ENCODE peak calls at places on chromosome 3, in nine cellular contexts. One of them, this sample, is unnamed.

GRCh38 chr3:97197083-97197482 is 382.7 kb downstream of the EPHA6 start:
- DNase-seq in activated naive CD4-positive, alpha-beta T cell: no peak
- DNase-seq in stimulated activated CD8-positive, alpha-beta memory T cell treated with anti-CD3 and anti-CD28 coated beads, Interleukin-7, amount 100 ng/mL, for 48 hours: no peak
- DNase-seq in MM.1S: no peak
- DNase-seq in iPS-NIHi11: no peak
- DNase-seq in effector CD4-positive, alpha-beta T cell: no peak
- DNase-seq in left ventricle myocardium superior: no peak
- DNase-seq in CD4-positive, alpha-beta T cell: no peak
- DNase-seq in stimulated activated CD4-positive, alpha-beta T cell treated with anti-CD3 and anti-CD28 coated beads, Interleukin-12 subunit alpha, Interleukin-12 subunit beta, amount 100 ng/mL, for 4 hours: no peak
- DNase-seq in this sample: no peak

GRCh38 chr3:36891651-36892268 is 53.1 kb downstream of the TRANK1 start:
- DNase-seq in stimulated activated CD4-positive, alpha-beta T cell treated with anti-CD3 and anti-CD28 coated beads, Interleukin-12 subunit alpha, Interleukin-12 subunit beta, amount 100 ng/mL, for 4 hours: no peak
- DNase-seq in MM.1S: no peak
- DNase-seq in effector CD4-positive, alpha-beta T cell: no peak
- DNase-seq in left ventricle myocardium superior: peak; percentile 61
- DNase-seq in activated naive CD4-positive, alpha-beta T cell: no peak
- DNase-seq in CD4-positive, alpha-beta T cell: no peak
- DNase-seq in iPS-NIHi11: no peak
- DNase-seq in stimulated activated CD8-positive, alpha-beta memory T cell treated with anti-CD3 and anti-CD28 coated beads, Interleukin-7, amount 100 ng/mL, for 48 hours: no peak
- DNase-seq in this sample: no peak

GRCh38 chr3:130539005-130539404 is 22.0 kb downstream of the COL6A6 start:
- DNase-seq in activated naive CD4-positive, alpha-beta T cell: no peak
- DNase-seq in left ventricle myocardium superior: peak; percentile 34
- DNase-seq in stimulated activated CD8-positive, alpha-beta memory T cell treated with anti-CD3 and anti-CD28 coated beads, Interleukin-7, amount 100 ng/mL, for 48 hours: peak; percentile 4
- DNase-seq in iPS-NIHi11: peak; percentile 62
- DNase-seq in stimulated activated CD4-positive, alpha-beta T cell treated with anti-CD3 and anti-CD28 coated beads, Interleukin-12 subunit alpha, Interleukin-12 subunit beta, amount 100 ng/mL, for 4 hours: peak; percentile 25
- DNase-seq in effector CD4-positive, alpha-beta T cell: no peak
- DNase-seq in MM.1S: peak; percentile 60
- DNase-seq in CD4-positive, alpha-beta T cell: peak; percentile 6
- DNase-seq in this sample: peak; percentile 35

GRCh38 chr3:120506828-120507774 is 56.3 kb upstream of the FSTL1 start:
- DNase-seq in effector CD4-positive, alpha-beta T cell: no peak
- DNase-seq in CD4-positive, alpha-beta T cell: no peak
- DNase-seq in left ventricle myocardium superior: no peak
- DNase-seq in stimulated activated CD4-positive, alpha-beta T cell treated with anti-CD3 and anti-CD28 coated beads, Interleukin-12 subunit alpha, Interleukin-12 subunit beta, amount 100 ng/mL, for 4 hours: no peak
- DNase-seq in stimulated activated CD8-positive, alpha-beta memory T cell treated with anti-CD3 and anti-CD28 coated beads, Interleukin-7, amount 100 ng/mL, for 48 hours: no peak
- DNase-seq in activated naive CD4-positive, alpha-beta T cell: no peak
- DNase-seq in iPS-NIHi11: peak; percentile 39
- DNase-seq in MM.1S: no peak
- DNase-seq in this sample: no peak

GRCh38 chr3:18098960-18099587 is 326.1 kb downstream of the SATB1 start:
- DNase-seq in CD4-positive, alpha-beta T cell: no peak
- DNase-seq in effector CD4-positive, alpha-beta T cell: no peak
- DNase-seq in iPS-NIHi11: peak; percentile 30
- DNase-seq in stimulated activated CD4-positive, alpha-beta T cell treated with anti-CD3 and anti-CD28 coated beads, Interleukin-12 subunit alpha, Interleukin-12 subunit beta, amount 100 ng/mL, for 4 hours: no peak
- DNase-seq in activated naive CD4-positive, alpha-beta T cell: no peak
- DNase-seq in MM.1S: no peak
- DNase-seq in left ventricle myocardium superior: no peak
- DNase-seq in stimulated activated CD8-positive, alpha-beta memory T cell treated with anti-CD3 and anti-CD28 coated beads, Interleukin-7, amount 100 ng/mL, for 48 hours: peak; percentile 22
- DNase-seq in this sample: no peak

GRCh38 chr3:147361671-147362420 is 44.5 kb downstream of the ZIC4 start:
- DNase-seq in CD4-positive, alpha-beta T cell: no peak
- DNase-seq in iPS-NIHi11: peak; percentile 63
- DNase-seq in effector CD4-positive, alpha-beta T cell: no peak
- DNase-seq in stimulated activated CD8-positive, alpha-beta memory T cell treated with anti-CD3 and anti-CD28 coated beads, Interleukin-7, amount 100 ng/mL, for 48 hours: peak; percentile 3
- DNase-seq in left ventricle myocardium superior: peak; percentile 39
- DNase-seq in MM.1S: peak; percentile 30
- DNase-seq in stimulated activated CD4-positive, alpha-beta T cell treated with anti-CD3 and anti-CD28 coated beads, Interleukin-12 subunit alpha, Interleukin-12 subunit beta, amount 100 ng/mL, for 4 hours: peak; percentile 5
- DNase-seq in activated naive CD4-positive, alpha-beta T cell: no peak
- DNase-seq in this sample: peak; percentile 53

GRCh38 chr3:2130726-2131125 is 32.1 kb downstream of the CNTN4 start:
- DNase-seq in stimulated activated CD8-positive, alpha-beta memory T cell treated with anti-CD3 and anti-CD28 coated beads, Interleukin-7, amount 100 ng/mL, for 48 hours: no peak
- DNase-seq in CD4-positive, alpha-beta T cell: no peak
- DNase-seq in effector CD4-positive, alpha-beta T cell: no peak
- DNase-seq in stimulated activated CD4-positive, alpha-beta T cell treated with anti-CD3 and anti-CD28 coated beads, Interleukin-12 subunit alpha, Interleukin-12 subunit beta, amount 100 ng/mL, for 4 hours: no peak
- DNase-seq in iPS-NIHi11: no peak
- DNase-seq in activated naive CD4-positive, alpha-beta T cell: no peak
- DNase-seq in MM.1S: no peak
- DNase-seq in left ventricle myocardium superior: no peak
- DNase-seq in this sample: no peak

GRCh38 chr3:61964566-61964965 is 403.2 kb downstream of the PTPRG start:
- DNase-seq in stimulated activated CD4-positive, alpha-beta T cell treated with anti-CD3 and anti-CD28 coated beads, Interleukin-12 subunit alpha, Interleukin-12 subunit beta, amount 100 ng/mL, for 4 hours: no peak
- DNase-seq in effector CD4-positive, alpha-beta T cell: no peak
- DNase-seq in MM.1S: no peak
- DNase-seq in left ventricle myocardium superior: no peak
- DNase-seq in stimulated activated CD8-positive, alpha-beta memory T cell treated with anti-CD3 and anti-CD28 coated beads, Interleukin-7, amount 100 ng/mL, for 48 hours: no peak
- DNase-seq in activated naive CD4-positive, alpha-beta T cell: no peak
- DNase-seq in CD4-positive, alpha-beta T cell: no peak
- DNase-seq in iPS-NIHi11: no peak
- DNase-seq in this sample: no peak

GRCh38 chr3:175898194-175898593 is 1039.1 kb downstream of the NAALADL2 start:
- DNase-seq in stimulated activated CD4-positive, alpha-beta T cell treated with anti-CD3 and anti-CD28 coated beads, Interleukin-12 subunit alpha, Interleukin-12 subunit beta, amount 100 ng/mL, for 4 hours: no peak
- DNase-seq in effector CD4-positive, alpha-beta T cell: no peak
- DNase-seq in left ventricle myocardium superior: no peak
- DNase-seq in activated naive CD4-positive, alpha-beta T cell: no peak
- DNase-seq in MM.1S: no peak
- DNase-seq in CD4-positive, alpha-beta T cell: no peak
- DNase-seq in iPS-NIHi11: no peak
- DNase-seq in stimulated activated CD8-positive, alpha-beta memory T cell treated with anti-CD3 and anti-CD28 coated beads, Interleukin-7, amount 100 ng/mL, for 48 hours: no peak
- DNase-seq in this sample: no peak

GRCh38 chr3:192887047-192887446 is 30.6 kb downstream of the MB21D2 start:
- DNase-seq in MM.1S: no peak
- DNase-seq in CD4-positive, alpha-beta T cell: no peak
- DNase-seq in iPS-NIHi11: no peak
- DNase-seq in activated naive CD4-positive, alpha-beta T cell: no peak
- DNase-seq in effector CD4-positive, alpha-beta T cell: no peak
- DNase-seq in left ventricle myocardium superior: no peak
- DNase-seq in stimulated activated CD4-positive, alpha-beta T cell treated with anti-CD3 and anti-CD28 coated beads, Interleukin-12 subunit alpha, Interleukin-12 subunit beta, amount 100 ng/mL, for 4 hours: no peak
- DNase-seq in stimulated activated CD8-positive, alpha-beta memory T cell treated with anti-CD3 and anti-CD28 coated beads, Interleukin-7, amount 100 ng/mL, for 48 hours: no peak
- DNase-seq in this sample: no peak

GRCh38 chr3:79368403-79368802 is 399.4 kb downstream of the ROBO1 start:
- DNase-seq in CD4-positive, alpha-beta T cell: no peak
- DNase-seq in activated naive CD4-positive, alpha-beta T cell: no peak
- DNase-seq in effector CD4-positive, alpha-beta T cell: no peak
- DNase-seq in stimulated activated CD4-positive, alpha-beta T cell treated with anti-CD3 and anti-CD28 coated beads, Interleukin-12 subunit alpha, Interleukin-12 subunit beta, amount 100 ng/mL, for 4 hours: no peak
- DNase-seq in left ventricle myocardium superior: no peak
- DNase-seq in stimulated activated CD8-positive, alpha-beta memory T cell treated with anti-CD3 and anti-CD28 coated beads, Interleukin-7, amount 100 ng/mL, for 48 hours: no peak
- DNase-seq in iPS-NIHi11: no peak
- DNase-seq in MM.1S: no peak
- DNase-seq in this sample: no peak

GRCh38 chr3:126341755-126342150 is 15.5 kb downstream of the KLF15 start:
- DNase-seq in effector CD4-positive, alpha-beta T cell: no peak
- DNase-seq in stimulated activated CD4-positive, alpha-beta T cell treated with anti-CD3 and anti-CD28 coated beads, Interleukin-12 subunit alpha, Interleukin-12 subunit beta, amount 100 ng/mL, for 4 hours: no peak
- DNase-seq in MM.1S: no peak
- DNase-seq in activated naive CD4-positive, alpha-beta T cell: no peak
- DNase-seq in left ventricle myocardium superior: no peak
- DNase-seq in CD4-positive, alpha-beta T cell: no peak
- DNase-seq in iPS-NIHi11: no peak
- DNase-seq in stimulated activated CD8-positive, alpha-beta memory T cell treated with anti-CD3 and anti-CD28 coated beads, Interleukin-7, amount 100 ng/mL, for 48 hours: no peak
- DNase-seq in this sample: no peak

GRCh38 chr3:105662326-105662725 is 206.5 kb downstream of the CBLB start:
- DNase-seq in effector CD4-positive, alpha-beta T cell: no peak
- DNase-seq in left ventricle myocardium superior: no peak
- DNase-seq in activated naive CD4-positive, alpha-beta T cell: no peak
- DNase-seq in MM.1S: no peak
- DNase-seq in stimulated activated CD8-positive, alpha-beta memory T cell treated with anti-CD3 and anti-CD28 coated beads, Interleukin-7, amount 100 ng/mL, for 48 hours: no peak
- DNase-seq in stimulated activated CD4-positive, alpha-beta T cell treated with anti-CD3 and anti-CD28 coated beads, Interleukin-12 subunit alpha, Interleukin-12 subunit beta, amount 100 ng/mL, for 4 hours: no peak
- DNase-seq in iPS-NIHi11: no peak
- DNase-seq in CD4-positive, alpha-beta T cell: no peak
- DNase-seq in this sample: no peak

GRCh38 chr3:140375002-140375401 is 302.9 kb upstream of the TRIM42 start:
- DNase-seq in stimulated activated CD8-positive, alpha-beta memory T cell treated with anti-CD3 and anti-CD28 coated beads, Interleukin-7, amount 100 ng/mL, for 48 hours: no peak
- DNase-seq in MM.1S: no peak
- DNase-seq in stimulated activated CD4-positive, alpha-beta T cell treated with anti-CD3 and anti-CD28 coated beads, Interleukin-12 subunit alpha, Interleukin-12 subunit beta, amount 100 ng/mL, for 4 hours: no peak
- DNase-seq in activated naive CD4-positive, alpha-beta T cell: no peak
- DNase-seq in CD4-positive, alpha-beta T cell: no peak
- DNase-seq in left ventricle myocardium superior: no peak
- DNase-seq in iPS-NIHi11: no peak
- DNase-seq in effector CD4-positive, alpha-beta T cell: no peak
- DNase-seq in this sample: no peak

GRCh38 chr3:95218484-95218883 is 1155.6 kb downstream of the NSUN3 start:
- DNase-seq in left ventricle myocardium superior: no peak
- DNase-seq in iPS-NIHi11: no peak
- DNase-seq in effector CD4-positive, alpha-beta T cell: no peak
- DNase-seq in CD4-positive, alpha-beta T cell: no peak
- DNase-seq in stimulated activated CD4-positive, alpha-beta T cell treated with anti-CD3 and anti-CD28 coated beads, Interleukin-12 subunit alpha, Interleukin-12 subunit beta, amount 100 ng/mL, for 4 hours: no peak
- DNase-seq in stimulated activated CD8-positive, alpha-beta memory T cell treated with anti-CD3 and anti-CD28 coated beads, Interleukin-7, amount 100 ng/mL, for 48 hours: no peak
- DNase-seq in activated naive CD4-positive, alpha-beta T cell: no peak
- DNase-seq in MM.1S: no peak
- DNase-seq in this sample: no peak

GRCh38 chr3:149393355-149394165 is 16.1 kb upstream of the TM4SF1 start:
- DNase-seq in CD4-positive, alpha-beta T cell: no peak
- DNase-seq in iPS-NIHi11: peak; percentile 72
- DNase-seq in left ventricle myocardium superior: peak; percentile 74
- DNase-seq in MM.1S: peak; percentile 80
- DNase-seq in effector CD4-positive, alpha-beta T cell: no peak
- DNase-seq in stimulated activated CD8-positive, alpha-beta memory T cell treated with anti-CD3 and anti-CD28 coated beads, Interleukin-7, amount 100 ng/mL, for 48 hours: no peak
- DNase-seq in stimulated activated CD4-positive, alpha-beta T cell treated with anti-CD3 and anti-CD28 coated beads, Interleukin-12 subunit alpha, Interleukin-12 subunit beta, amount 100 ng/mL, for 4 hours: no peak
- DNase-seq in activated naive CD4-positive, alpha-beta T cell: no peak
- DNase-seq in this sample: no peak

This sample was measured in activated naive CD8-positive, alpha-beta T cell treated with anti-CD3 and anti-CD28 coated beads, Interleukin-2, amount 10 ng/mL, durations not matched to agents 7 days and 5 days.